ENCODE peak calls at places on chromosomes 2 and 18, in six cellular contexts. R is HepG2, H is HCT116, V is K562, L is SK-N-SH, D is GM12878. F is an unnamed sample.

GRCh38 chr2:202261531-202261930 is 4.0 kb upstream of the NOP58 start:
- DNase-seq in R (no peak), D (no peak), H (no peak), L (no peak), V (no peak), F (no peak)

GRCh38 chr2:30692829-30693265 is 114.4 kb downstream of the CAPN13 start:
- DNase-seq in R (no peak), V (no peak), L (no peak), D (no peak), H (no peak), F (no peak)

GRCh38 chr18:48683661-48684060 is 144.8 kb downstream of the CTIF start:
- DNase-seq in H (no peak), V (no peak), L (no peak), D (no peak), R (no peak), F (no peak)

GRCh38 chr2:13682878-13683277 is 949.6 kb upstream of the LRATD1 start:
- DNase-seq in V (no peak), R (no peak), L (no peak), H (no peak), D (no peak), F (peak; percentile 30)

GRCh38 chr2:235216901-235217300 is 265.1 kb downstream of the SH3BP4 start:
- DNase-seq in R (no peak), V (no peak), D (no peak), L (no peak), H (no peak), F (no peak)

GRCh38 chr2:235263205-235264120 is 230.4 kb upstream of the AGAP1 start:
- DNase-seq in D (no peak), H (peak; percentile 81), L (peak; percentile 27), V (peak; percentile 7), R (peak; percentile 86), F (peak; percentile 11)

GRCh38 chr18:12336251-12336650 is 28.2 kb downstream of the TUBB6 start:
- DNase-seq in R (no peak), L (no peak), V (no peak), H (no peak), D (no peak), F (peak; percentile 95)

GRCh38 chr2:70557171-70557838 is 3.7 kb upstream of the TGFA start:
- DNase-seq in R (peak; percentile 94), D (no peak), H (no peak), L (no peak), V (no peak), F (no peak)

GRCh38 chr2:99803846-99804245 is 314.0 kb upstream of the REV1 start:
- DNase-seq in L (no peak), H (no peak), D (no peak), R (no peak), V (no peak), F (no peak)

GRCh38 chr18:78595453-78595852 is 384.2 kb upstream of the SALL3 start:
- DNase-seq in L (no peak), V (no peak), D (no peak), R (no peak), H (no peak), F (no peak)

GRCh38 chr2:237201461-237202287 is 116.0 kb downstream of the COPS8 start:
- DNase-seq in R (peak; percentile 55), V (peak; percentile 77), D (peak; percentile 25), H (peak; percentile 73), L (no peak), F (no peak)

GRCh38 chr18:63192885-63193349 is 126.7 kb downstream of the BCL2 start:
- DNase-seq in V (no peak), D (peak; percentile 72), L (no peak), H (no peak), R (no peak), F (no peak)

GRCh38 chr2:88452151-88452851 is at the start of gene FOXI3:
- DNase-seq in H (no peak), V (no peak), D (no peak), L (peak; percentile 73), R (no peak), F (peak; percentile 65)

GRCh38 chr2:143745060-143745459 is 615.8 kb downstream of the ARHGAP15 start:
- DNase-seq in D (no peak), R (no peak), H (no peak), V (no peak), L (no peak), F (peak; percentile 47)

GRCh38 chr18:42047721-42048120 is 92.7 kb downstream of the PIK3C3 start:
- DNase-seq in R (peak; percentile 10), D (no peak), V (no peak), L (no peak), H (no peak), F (no peak)

GRCh38 chr2:10941383-10941782 is 29.6 kb downstream of the KCNF1 start:
- DNase-seq in H (no peak), R (no peak), L (no peak), V (no peak), D (no peak), F (no peak)

GRCh38 chr2:94997981-94998920 is 27.3 kb upstream of the MAL start:
- DNase-seq in V (no peak), D (no peak), R (no peak), L (no peak), H (no peak), F (peak; percentile 62)

GRCh38 chr2:43438858-43439655 is 156.8 kb downstream of the THADA start:
- DNase-seq in D (no peak), L (no peak), R (no peak), H (no peak), V (no peak), F (no peak)

GRCh38 chr2:200662727-200663126 is 76.9 kb downstream of the AOX1 start:
- DNase-seq in L (no peak), H (peak; percentile 33), D (no peak), R (peak; percentile 28), V (no peak), F (peak; percentile 27)

DNA sequence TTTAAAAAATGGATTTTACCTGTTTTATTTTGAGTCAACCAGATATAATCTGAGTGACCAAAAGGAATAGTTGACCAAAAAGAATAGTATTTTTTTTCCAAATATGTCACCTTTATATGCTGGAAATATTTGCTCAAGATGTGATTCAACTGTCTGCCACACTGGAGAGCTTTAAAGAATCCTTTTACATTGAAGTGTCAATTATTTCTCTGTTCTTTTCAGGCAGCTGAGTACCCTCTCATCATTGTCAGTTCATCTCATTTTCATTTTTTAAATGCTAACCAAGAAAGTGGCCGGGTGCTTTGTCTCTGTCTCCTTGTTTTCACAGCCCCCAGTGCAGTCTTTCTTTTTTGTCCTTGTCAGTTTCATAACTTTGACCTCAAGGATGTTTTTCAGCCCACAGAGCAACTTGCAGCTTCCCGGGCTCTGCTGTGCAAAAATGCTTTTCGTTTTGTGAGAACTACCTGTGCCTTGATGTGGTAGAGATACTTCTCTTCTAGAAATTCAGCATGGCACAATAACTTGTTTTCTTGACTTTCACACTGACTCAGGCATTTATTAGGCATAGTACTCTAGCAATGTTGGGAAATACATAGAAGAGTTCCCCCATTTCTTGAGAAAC is 23.4 kb upstream of the CERS6 start:
- DNase-seq in V (no peak), D (peak; percentile 65), R (no peak), H (no peak), L (no peak), F (no peak)
- TF ChIP-seq REST in V (no peak), D (no peak), R (no peak), H (no peak), L (no peak), F (no peak)

DNA sequence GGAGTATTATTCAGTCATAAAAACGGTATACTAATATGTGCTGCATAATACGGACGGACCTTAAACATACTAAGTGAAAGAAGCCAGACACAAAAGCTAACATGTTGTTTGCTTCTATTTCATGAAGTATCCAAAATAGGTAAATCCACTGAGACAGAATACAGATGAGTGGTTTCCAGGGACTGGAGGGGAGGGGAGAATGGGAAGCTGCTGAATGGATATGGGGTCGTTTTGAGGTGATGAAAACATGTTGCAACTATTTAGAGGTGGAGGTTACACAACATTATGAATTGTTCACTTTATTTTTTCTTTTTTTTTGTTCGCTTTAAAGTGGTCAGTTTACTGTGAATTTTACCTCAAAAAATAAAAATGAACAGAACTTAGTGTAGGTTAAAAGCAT is 52.9 kb downstream of the RAB10 start:
- DNase-seq in L (no peak), R (no peak), V (no peak), D (no peak), H (no peak), F (no peak)
- H4K20me1 ChIP-seq in L (peaks cover 83% of the 10 kb centered on the region), R (peaks cover 30% of the 10 kb centered on the region), V (no peaks in the 10 kb centered on the region), D (peaks cover 3% of the 10 kb centered on the region), H (peaks cover 30% of the 10 kb centered on the region), F (peaks cover 10% of the 10 kb centered on the region)

DNA sequence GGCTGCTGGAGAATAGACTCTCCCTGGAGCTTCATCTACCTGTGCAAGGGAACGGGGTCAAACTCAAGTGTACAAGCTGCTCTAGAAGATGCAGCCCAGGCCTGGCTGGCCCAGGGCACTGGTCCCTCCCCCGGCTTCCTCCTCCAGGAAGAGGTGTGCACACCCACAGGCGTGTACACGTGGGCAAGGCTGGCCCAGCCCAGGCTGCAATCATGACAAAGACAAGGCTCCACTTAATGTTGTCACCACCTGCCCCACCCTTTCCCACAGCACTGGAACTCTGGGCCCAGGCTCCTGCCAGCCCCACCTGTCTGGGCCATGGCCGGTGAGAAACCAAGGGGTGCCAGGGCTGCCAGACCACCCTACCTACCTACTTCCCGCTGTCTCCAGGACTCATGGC is 29.6 kb upstream of the ALPP start:
- DNase-seq in D (no peak), L (no peak), V (no peak), R (no peak), H (peak; percentile 24), F (no peak)
- TF ChIP-seq REST in D (no peak), L (no peak), V (no peak), R (no peak), H (no peak), F (no peak)

DNA sequence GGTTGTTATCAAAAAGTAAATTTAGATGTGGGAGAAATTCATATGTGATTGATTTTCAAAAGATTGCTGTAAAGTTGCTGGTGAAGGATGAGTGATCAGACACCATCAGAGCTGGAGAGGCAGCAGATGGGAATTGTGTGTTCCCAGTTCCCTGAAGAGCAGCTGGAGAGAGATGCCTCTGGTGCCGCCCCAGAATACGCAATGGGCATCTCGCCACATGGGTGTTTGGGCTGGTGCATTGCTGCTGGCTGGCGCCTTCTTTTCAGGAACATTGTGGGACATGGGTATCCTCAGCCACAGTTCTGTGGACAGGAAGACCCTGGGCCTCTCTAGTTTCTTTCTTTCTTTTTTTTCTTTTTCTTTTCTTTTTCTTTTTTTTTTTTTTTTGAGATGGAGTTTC is 11.9 kb downstream of the ATG4B start:
- DNase-seq in L (no peak), D (no peak), H (no peak), V (no peak), R (no peak), F (no peak)
- H4K20me1 ChIP-seq in L (peaks cover 65% of the 10 kb centered on the region), D (no peaks in the 10 kb centered on the region), H (no peaks in the 10 kb centered on the region), V (peaks cover 3% of the 10 kb centered on the region), R (peaks cover 4% of the 10 kb centered on the region), F (peaks cover 55% of the 10 kb centered on the region)

DNA sequence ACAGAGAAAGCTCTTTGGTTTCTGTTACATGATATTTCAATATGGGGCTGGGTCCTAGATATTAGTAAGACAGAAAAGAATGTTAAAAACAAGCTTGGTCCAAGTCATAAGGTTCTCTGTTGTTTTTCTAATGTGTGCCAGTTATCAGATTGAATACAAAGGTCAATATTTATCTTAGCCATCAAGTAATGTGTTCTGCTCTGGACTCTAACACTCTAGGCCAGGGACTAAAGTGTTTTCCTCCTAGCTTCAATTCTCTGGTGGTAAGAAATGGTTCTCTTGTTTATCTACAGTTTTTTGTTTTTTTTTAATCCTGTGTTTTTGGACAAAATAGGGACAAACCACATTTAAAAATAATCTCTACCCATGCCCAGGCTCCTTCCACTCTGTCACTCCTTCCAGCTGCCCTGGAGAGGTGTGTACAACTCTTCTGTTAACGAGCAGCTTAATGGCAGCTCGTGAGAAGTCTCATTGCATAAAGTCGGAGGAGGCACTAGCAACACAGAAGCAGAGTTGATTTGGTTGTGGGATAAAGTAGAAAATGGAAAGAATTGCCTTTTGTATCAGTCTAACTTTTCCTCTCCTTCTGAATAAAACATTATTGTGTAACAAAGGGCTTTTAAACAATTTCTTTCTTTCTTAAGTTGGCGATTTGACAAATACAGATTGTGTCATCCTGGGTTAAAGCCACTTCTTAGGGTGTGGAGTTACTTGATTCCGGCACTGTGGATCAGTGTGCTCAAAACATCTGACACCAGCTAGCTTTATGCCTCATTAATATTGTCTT is 8.0 kb upstream of the SESTD1 start:
- DNase-seq in D (no peak), L (no peak), V (no peak), R (peak; percentile 96), H (no peak), F (no peak)
- TF ChIP-seq REST in D (no peak), L (no peak), V (no peak), R (no peak), H (no peak), F (no peak)

F was measured in GM23338.